ENCODE peak calls at places on chromosomes 11 and 22, in seven cellular contexts. P is naive thymus-derived CD4-positive, alpha-beta T cell; C is AG08395; W is frontal cortex; K is stimulated activated effector memory CD8-positive, alpha-beta T cell treated with anti-CD3 and anti-CD28 coated beads, Interleukin-12 subunit alpha, Interleukin-12 subunit beta, amount 100 ng/mL, for 72 hours; A is naive thymus-derived CD8-positive, alpha-beta T cell; B is stimulated activated CD4-positive, alpha-beta T cell treated with anti-CD3 and anti-CD28 coated beads, Interleukin-2, amount 100 ng/mL, for 4 hours. T is an unnamed sample.

GRCh38 chr11:115132829-115133228 is 371.4 kb downstream of the CADM1 start:
- DNase-seq in P (no peak), C (no peak), W (no peak), K (no peak), A (no peak), B (no peak), T (no peak)

GRCh38 chr11:93407777-93408401 is 77.3 kb downstream of the DEUP1 start:
- DNase-seq in P (no peak), C (no peak), W (no peak), K (no peak), A (no peak), B (no peak), T (no peak)

GRCh38 chr22:36757608-36758220 is 18.2 kb downstream of the IFT27 start:
- DNase-seq in P (peak; percentile 60), C (peak; percentile 74), W (peak; percentile 72), K (peak; percentile 83), A (peak; percentile 84), B (peak; percentile 56), T (peak; percentile 48)

GRCh38 chr11:22666700-22667439 is 459 bp downstream of the GAS2 start:
- DNase-seq in P (no peak), C (peak; percentile 5), W (peak; percentile 41), K (no peak), A (no peak), B (no peak), T (no peak)

GRCh38 chr11:70088735-70089250 is 10.7 kb downstream of the ANO1 start:
- DNase-seq in P (no peak), C (no peak), W (no peak), K (no peak), A (no peak), B (no peak), T (no peak)

GRCh38 chr22:31055322-31056159 is 25.6 kb upstream of the SMTN start:
- DNase-seq in P (no peak), C (peak; percentile 95), W (peak; percentile 53), K (no peak), A (no peak), B (no peak), T (no peak)

GRCh38 chr11:128757235-128757711 is 63.4 kb downstream of the FLI1 start:
- DNase-seq in P (peak; percentile 27), C (no peak), W (no peak), K (peak; percentile 78), A (peak; percentile 84), B (peak; percentile 64), T (no peak)

GRCh38 chr22:47539374-47539773 is 776.9 kb downstream of the TBC1D22A start:
- DNase-seq in P (no peak), C (no peak), W (no peak), K (no peak), A (no peak), B (no peak), T (no peak)

GRCh38 chr11:133732109-133732508 is 113.2 kb downstream of the SPATA19 start:
- DNase-seq in P (no peak), C (no peak), W (no peak), K (no peak), A (no peak), B (no peak), T (no peak)

GRCh38 chr22:27677895-27678458 is 123.6 kb downstream of the MN1 start:
- DNase-seq in P (no peak), C (peak; percentile 37), W (no peak), K (no peak), A (no peak), B (no peak), T (no peak)

GRCh38 chr22:29695129-29695926 is 24.5 kb upstream of the CABP7 start:
- DNase-seq in P (no peak), C (peak; percentile 17), W (peak; percentile 47), K (no peak), A (no peak), B (no peak), T (no peak)

GRCh38 chr11:57095896-57096295 is 85.9 kb upstream of the LRRC55 start:
- DNase-seq in P (no peak), C (no peak), W (no peak), K (no peak), A (no peak), B (no peak), T (no peak)

GRCh38 chr11:124841186-124841585 is 24.0 kb upstream of the ROBO3 start:
- DNase-seq in P (no peak), C (no peak), W (no peak), K (no peak), A (no peak), B (no peak), T (no peak)

GRCh38 chr22:50570861-50571260 is 7.4 kb downstream of the CPT1B start:
- DNase-seq in P (no peak), C (no peak), W (no peak), K (no peak), A (no peak), B (no peak), T (no peak)

GRCh38 chr22:45268167-45268957 is 16.4 kb upstream of the UPK3A start:
- DNase-seq in P (no peak), C (no peak), W (peak; percentile 53), K (no peak), A (no peak), B (peak; percentile 12), T (peak; percentile 88)

GRCh38 chr11:93822359-93822758 is 28.1 kb downstream of the VSTM5 start:
- DNase-seq in P (no peak), C (no peak), W (no peak), K (no peak), A (no peak), B (no peak), T (no peak)

GRCh38 chr11:122192634-122193245 is 76.7 kb upstream of the BLID start:
- DNase-seq in P (no peak), C (no peak), W (no peak), K (no peak), A (no peak), B (no peak), T (no peak)

GRCh38 chr11:120801801-120802689 is 221.9 kb upstream of the TBCEL start:
- DNase-seq in P (peak; percentile 17), C (peak; percentile 73), W (peak; percentile 66), K (peak; percentile 72), A (no peak), B (no peak), T (peak; percentile 38)

T was measured in iPS DF 19.7.